ENCODE peak calls at places on chromosomes 1 and 21, in ten cellular contexts. N, P, J, L, D, O, S, K, A and Z are unnamed samples.

GRCh38 chr1:32998009-32998555 is 33.5 kb upstream of the RNF19B start:
- DNase-seq in N (no peak), P (no peak), J (no peak), L (no peak), D (no peak), O (no peak), S (peak), K (no peak), A (no peak), Z (no peak)

GRCh38 chr1:187842406-187843165 is 1013.8 kb downstream of the PLA2G4A start:
- DNase-seq in N (peak), P (no peak), J (no peak), L (no peak), D (no peak), O (no peak), S (peak), K (no peak), A (no peak), Z (no peak)

GRCh38 chr1:222617367-222617951 is 438 bp upstream of the MIA3 start:
- DNase-seq in N (peak), P (peak), J (peak), L (peak), D (peak), O (peak), S (peak), K (peak), A (peak), Z (peak)

GRCh38 chr1:58282623-58283022 is 263.9 kb downstream of the OMA1 start:
- DNase-seq in N (no peak), P (no peak), J (no peak), L (no peak), D (peak), O (no peak), S (no peak), K (no peak), A (no peak), Z (no peak)

GRCh38 chr1:203366476-203366875 is 15.6 kb upstream of the FMOD start:
- DNase-seq in N (no peak), P (no peak), J (no peak), L (no peak), D (no peak), O (no peak), S (no peak), K (no peak), A (no peak), Z (no peak)

GRCh38 chr1:117466761-117467160 is 99.5 kb downstream of the MAN1A2 start:
- DNase-seq in N (no peak), P (no peak), J (no peak), L (no peak), D (no peak), O (no peak), S (peak), K (no peak), A (no peak), Z (no peak)

GRCh38 chr1:240285541-240285940 is 193.9 kb downstream of the FMN2 start:
- DNase-seq in N (no peak), P (no peak), J (no peak), L (no peak), D (no peak), O (no peak), S (peak), K (no peak), A (no peak), Z (no peak)

GRCh38 chr1:220153147-220153546 is 59.2 kb downstream of the IARS2 start:
- DNase-seq in N (no peak), P (no peak), J (no peak), L (no peak), D (no peak), O (no peak), S (no peak), K (no peak), A (no peak), Z (no peak)

GRCh38 chr1:174005032-174005431 is 17.1 kb downstream of the RC3H1 start:
- DNase-seq in N (peak), P (no peak), J (no peak), L (no peak), D (no peak), O (no peak), S (peak), K (peak), A (peak), Z (peak)

GRCh38 chr1:236717811-236718210 is 31.5 kb downstream of the ACTN2 start:
- DNase-seq in N (no peak), P (no peak), J (no peak), L (no peak), D (no peak), O (no peak), S (no peak), K (no peak), A (no peak), Z (no peak)

GRCh38 chr21:45864436-45864835 is 117.1 kb upstream of the COL6A1 start:
- DNase-seq in N (no peak), P (no peak), J (no peak), L (no peak), D (no peak), O (no peak), S (peak), K (no peak), A (no peak), Z (no peak)

GRCh38 chr1:32100359-32100758 is 7.5 kb upstream of the KPNA6 start:
- DNase-seq in N (no peak), P (no peak), J (no peak), L (peak), D (peak), O (no peak), S (no peak), K (no peak), A (no peak), Z (no peak)

GRCh38 chr21:23531444-23531843 is 2075.8 kb downstream of the MRPL39 start:
- DNase-seq in N (no peak), P (no peak), J (no peak), L (no peak), D (no peak), O (no peak), S (no peak), K (no peak), A (no peak), Z (no peak)